ENCODE peak calls at places on chromosomes 3 and 15, in five cellular contexts. Q is astrocyte, W is PC-3, Z is hepatocyte, Y is GM23338. V is an unnamed sample.

GRCh38 chr3:21551019-21551418 is 200.0 kb downstream of the ZNF385D start:
- DNase-seq in Z (peak), Q (peak), Y (peak), W (peak), V (no peak)

GRCh38 chr15:96767703-96768434 is 437.4 kb downstream of the NR2F2 start:
- DNase-seq in W (no peak), Z (no peak), Q (no peak), Y (no peak), V (peak)

GRCh38 chr3:143604849-143605660 is 243.2 kb downstream of the SLC9A9 start:
- DNase-seq in Z (no peak), Q (no peak), Y (no peak), W (no peak), V (no peak)

GRCh38 chr3:63067999-63068645 is 192.9 kb upstream of the CADPS start:
- DNase-seq in Y (peak), Z (peak), W (peak), Q (peak), V (peak)

GRCh38 chr3:30297112-30297511 is 309.3 kb upstream of the TGFBR2 start:
- DNase-seq in Y (no peak), W (no peak), Z (no peak), Q (no peak), V (no peak)

GRCh38 chr3:177338697-177339219 is 141.5 kb upstream of the TBL1XR1 start:
- DNase-seq in Q (peak), Z (peak), W (no peak), Y (no peak), V (no peak)

GRCh38 chr3:100413619-100414018 is 12.3 kb downstream of the LNP1 start:
- DNase-seq in Z (no peak), W (no peak), Y (peak), Q (no peak), V (no peak)

GRCh38 chr15:40340740-40341400 is at the start of gene CCDC9B:
- DNase-seq in Y (no peak), Z (peak), Q (peak), W (peak), V (peak)

GRCh38 chr15:38129531-38130199 is 123.0 kb upstream of the SPRED1 start:
- DNase-seq in Y (no peak), Q (peak), Z (peak), W (peak), V (peak)

GRCh38 chr15:59251001-59251845 is 44.6 kb downstream of the LDHAL6B start:
- DNase-seq in W (no peak), Q (no peak), Y (no peak), Z (no peak), V (no peak)

GRCh38 chr3:196994056-196994455 is 25.4 kb upstream of the PIGZ start:
- DNase-seq in W (no peak), Z (no peak), Q (no peak), Y (no peak), V (no peak)

GRCh38 chr3:187745201-187746058 is at the start of gene BCL6:
- DNase-seq in Y (peak), W (peak), Z (peak), Q (peak), V (peak)

GRCh38 chr3:187744169-187745151 is 808 bp downstream of the BCL6 start:
- DNase-seq in Y (peak), W (peak), Z (peak), Q (peak), V (peak)

GRCh38 chr3:187747506-187747905 is 2.2 kb upstream of the BCL6 start:
- DNase-seq in Z (no peak), Y (no peak), W (no peak), Q (no peak), V (no peak)

GRCh38 chr3:187746479-187747335 is 1.4 kb upstream of the BCL6 start:
- DNase-seq in Q (peak), W (peak), Z (peak), Y (peak), V (peak)

DNA sequence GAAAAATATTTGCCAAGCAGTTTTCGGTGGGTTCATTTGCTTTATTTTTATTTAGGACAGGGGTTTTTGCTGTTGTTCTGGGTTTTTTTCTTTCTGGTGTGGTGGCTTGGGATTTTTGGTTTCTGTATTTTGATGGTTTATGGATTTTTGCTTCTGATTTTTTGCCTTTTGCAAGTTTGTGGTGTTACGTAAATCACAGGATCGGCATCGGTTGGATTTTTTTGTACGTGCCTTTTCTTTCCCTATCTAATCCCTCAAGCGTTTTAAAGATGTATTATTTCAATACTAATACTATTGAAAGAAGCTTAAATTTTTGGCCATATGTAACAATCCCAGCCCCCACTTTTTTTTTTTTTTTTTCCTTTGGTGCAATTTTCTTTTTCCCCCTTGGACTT is 788 bp upstream of the BCL6 start:
- DNase-seq in W (no peak), Z (no peak), Y (no peak), Q (no peak), V (no peak)
- H3K4me3 ChIP-seq in W (peak), Z (peak), Y (peak), Q (peak), V (peak)

DNA sequence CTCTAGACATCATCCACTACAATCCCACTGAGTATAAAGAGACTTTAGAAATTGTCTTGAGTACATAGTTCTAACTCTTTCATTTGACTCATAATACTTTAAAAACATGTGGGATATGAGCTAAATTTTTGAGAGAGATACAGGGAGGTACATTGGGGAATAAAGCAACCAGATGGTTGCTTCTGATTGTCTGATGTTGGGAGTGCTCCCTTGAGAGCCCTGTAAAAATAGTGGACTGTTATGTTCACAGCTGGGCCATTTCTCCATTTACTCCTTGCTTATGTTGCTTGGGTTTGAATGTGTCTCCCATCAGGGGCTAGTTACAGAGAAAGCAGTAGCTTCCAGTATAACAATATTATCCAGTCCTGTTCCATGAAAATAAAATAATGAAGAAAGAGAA is 175.9 kb downstream of the ALCAM start:
- DNase-seq in Y (no peak), Z (no peak), Q (no peak), W (no peak), V (no peak)
- H3K4me2 ChIP-seq in Y (no peak), Z (no peak), Q (no peak), W (no peak), V (no peak)

GRCh38 chr15:63381301-63382192 is at the start of gene CA12:
- DNase-seq in Y (peak), Z (peak), W (peak), Q (peak), V (peak)

GRCh38 chr15:63378946-63379345 is 2.7 kb downstream of the CA12 start:
- DNase-seq in Y (no peak), W (no peak), Z (no peak), Q (no peak), V (no peak)

GRCh38 chr15:63379492-63380150 is 2.0 kb downstream of the CA12 start:
- DNase-seq in Z (no peak), W (no peak), Q (no peak), Y (no peak), V (peak)

GRCh38 chr15:63380151-63380827 is 1.4 kb downstream of the CA12 start:
- DNase-seq in Q (peak), W (no peak), Y (no peak), Z (no peak), V (no peak)

GRCh38 chr15:63380828-63381282 is 791 bp downstream of the CA12 start:
- DNase-seq in Y (no peak), W (no peak), Q (peak), Z (no peak), V (no peak)
- H3K4me3 ChIP-seq in Y (peak), W (peak), Q (peak), Z (peak), V (peak)

GRCh38 chr3:141389703-141390102 is 21.4 kb downstream of the ZBTB38 start:
- DNase-seq in Q (no peak), W (no peak), Y (no peak), Z (no peak), V (no peak)
- H3K4me2 ChIP-seq in Q (no peak), W (no peak), Y (no peak), Z (no peak), V (no peak)

GRCh38 chr3:52197499-52197841 is 490 bp upstream of the ALAS1 start:
- DNase-seq in W (no peak), Y (no peak), Q (no peak), Z (no peak), V (no peak)
- H3K4me3 ChIP-seq in W (peak), Y (peak), Q (peak), Z (no peak), V (peak)

DNA sequence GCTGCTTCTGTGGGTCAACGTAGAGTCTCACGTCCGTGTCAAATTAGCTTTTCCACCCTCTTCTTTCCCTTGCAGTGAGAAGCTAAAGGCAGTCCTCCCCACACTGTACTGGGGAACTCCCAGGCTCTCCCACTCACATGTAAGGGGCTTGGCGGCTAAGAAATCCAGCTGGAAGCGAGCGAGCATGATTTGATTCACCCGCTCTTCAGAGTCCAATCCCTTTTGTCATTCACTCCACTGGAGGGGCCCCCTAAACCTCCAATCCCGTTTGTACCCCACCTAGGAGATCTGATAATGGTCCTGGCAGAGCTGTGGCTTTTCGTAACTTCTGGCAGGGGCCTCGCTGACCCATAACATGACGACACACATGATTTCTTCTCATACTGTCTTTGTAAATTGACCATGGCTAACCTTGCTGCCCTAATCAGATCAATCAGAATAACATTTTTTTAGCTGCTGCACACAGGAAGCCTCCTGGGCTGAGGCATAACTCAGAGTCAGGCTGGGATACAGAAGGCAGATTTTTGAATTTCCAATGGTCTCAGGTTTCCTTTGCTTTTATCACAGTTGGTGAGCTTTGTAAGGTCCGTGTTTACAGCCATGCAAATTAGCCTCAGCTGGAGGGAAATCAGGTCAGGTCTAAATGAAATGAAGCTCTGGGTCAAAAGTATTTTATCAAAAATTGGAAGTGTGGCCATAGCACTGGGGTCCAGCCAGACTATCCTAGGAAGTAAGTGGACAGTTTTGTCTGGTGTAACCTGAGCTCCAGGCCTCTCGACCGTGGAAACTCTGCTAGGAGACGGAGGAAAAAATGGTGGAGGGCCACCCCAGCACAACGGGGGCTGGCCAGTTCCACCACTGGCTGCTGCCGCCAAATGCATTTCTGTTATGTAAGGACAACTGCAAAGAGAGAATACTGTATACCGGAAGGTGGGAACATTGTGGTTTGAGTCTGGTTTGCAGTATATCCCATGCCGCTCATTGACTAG is 235.4 kb downstream of the GREM1 start:
- DNase-seq in W (no peak), Z (no peak), Q (peak), Y (peak), V (no peak)
- H3K4me2 ChIP-seq in W (no peak), Z (no peak), Q (no peak), Y (peak), V (no peak)

GRCh38 chr3:185931777-185932176 is 6.0 kb downstream of the TRA2B start:
- DNase-seq in Y (no peak), Z (no peak), W (no peak), Q (no peak), V (no peak)
- H3K4me3 ChIP-seq in Y (peak), Z (peak), W (peak), Q (peak), V (peak)

V was measured in mammary epithelial cell.